ENCODE peak calls at places on chromosomes 11 and 22, in eight cellular contexts. V is nephron progenitor cell, G is RWPE1, Q is MCF 10A, Z is epithelial cell of proximal tubule, C is psoas muscle, W is thoracic aorta, X is fibroblast of the aortic adventitia. J is an unnamed sample.

GRCh38 chr11:17387280-17387679 is 1.2 kb downstream of the KCNJ11 start:
- DNase-seq in V (no peak), G (no peak), Q (no peak), Z (no peak), C (no peak), W (no peak), X (no peak), J (no peak)

GRCh38 chr11:134252539-134253188 is 488 bp downstream of the THYN1 start:
- DNase-seq in V (peak), G (peak), Q (no peak), Z (no peak), C (no peak), W (no peak), X (no peak), J (no peak)

GRCh38 chr11:68658661-68659060 is 25.7 kb upstream of the GAL start:
- DNase-seq in V (no peak), G (no peak), Q (no peak), Z (no peak), C (no peak), W (no peak), X (no peak), J (no peak)

GRCh38 chr11:105046898-105047579 is 1.9 kb upstream of the CARD16 start:
- DNase-seq in V (no peak), G (peak), Q (peak), Z (peak), C (no peak), W (no peak), X (peak), J (no peak)

GRCh38 chr22:46480396-46480795 is 57.0 kb downstream of the CELSR1 start:
- DNase-seq in V (no peak), G (no peak), Q (no peak), Z (no peak), C (no peak), W (no peak), X (no peak), J (no peak)

GRCh38 chr22:46065733-46066454 is 84.4 kb upstream of the PPARA start:
- DNase-seq in V (no peak), G (no peak), Q (peak), Z (no peak), C (no peak), W (no peak), X (peak), J (no peak)

GRCh38 chr11:13772223-13773046 is 104.0 kb downstream of the FAR1 start:
- DNase-seq in V (peak), G (peak), Q (peak), Z (peak), C (no peak), W (no peak), X (peak), J (no peak)

GRCh38 chr22:19822301-19823117 is 32.2 kb downstream of the GNB1L start:
- DNase-seq in V (no peak), G (no peak), Q (no peak), Z (no peak), C (no peak), W (no peak), X (no peak), J (peak)

GRCh38 chr11:76790251-76790650 is 7.1 kb downstream of the TSKU start:
- DNase-seq in V (no peak), G (no peak), Q (no peak), Z (no peak), C (no peak), W (no peak), X (no peak), J (no peak)

GRCh38 chr22:38177926-38178604 is 3.6 kb downstream of the PLA2G6 start:
- DNase-seq in V (no peak), G (no peak), Q (peak), Z (no peak), C (peak), W (no peak), X (peak), J (no peak)

GRCh38 chr11:64185323-64186204 is at the start of gene STIP1:
- DNase-seq in V (peak), G (peak), Q (peak), Z (peak), C (peak), W (peak), X (peak), J (peak)
- TF ChIP-seq CTCF in V (no peak), G (peak), Q (peak), Z (peak), C (peak), W (peak), X (peak), J (no peak)

GRCh38 chr11:123536690-123537437 is 106.8 kb downstream of the GRAMD1B start:
- DNase-seq in V (no peak), G (no peak), Q (no peak), Z (no peak), C (no peak), W (no peak), X (no peak), J (no peak)
- TF ChIP-seq CTCF in V (no peak), G (no peak), Q (no peak), Z (no peak), C (no peak), W (no peak), X (no peak), J (no peak)

GRCh38 chr11:31808721-31809542 is 2.2 kb downstream of the PAX6 start:
- DNase-seq in V (no peak), G (no peak), Q (no peak), Z (no peak), C (no peak), W (no peak), X (no peak), J (no peak)
- TF ChIP-seq CTCF in V (no peak), G (no peak), Q (no peak), Z (no peak), C (no peak), W (no peak), X (no peak), J (no peak)

GRCh38 chr11:1549355-1550330 is 22.4 kb downstream of the DUSP8 start:
- DNase-seq in V (no peak), G (no peak), Q (no peak), Z (no peak), C (no peak), W (no peak), X (no peak), J (no peak)
- TF ChIP-seq CTCF in V (no peak), G (no peak), Q (no peak), Z (no peak), C (no peak), W (no peak), X (no peak), J (no peak)

DNA sequence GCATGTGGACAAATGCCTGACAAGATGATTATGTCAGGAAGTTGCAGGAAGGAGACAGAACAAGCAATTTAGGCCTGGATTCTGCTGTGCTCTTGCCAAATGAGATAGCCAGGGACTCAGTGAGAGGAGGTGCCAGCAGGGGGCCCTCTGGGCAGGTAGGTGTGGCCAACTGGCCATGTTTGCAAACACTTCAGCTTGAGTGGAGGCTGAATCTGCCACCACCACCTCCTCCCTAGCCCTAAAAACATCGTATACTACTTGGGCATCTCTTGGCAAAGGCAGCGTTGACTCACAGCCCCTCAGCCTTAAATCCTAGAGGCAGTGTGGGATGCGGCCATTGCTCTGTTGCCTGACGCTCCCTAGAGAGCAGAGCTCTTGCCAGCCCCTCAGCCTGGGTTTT is 95.1 kb upstream of the PLET1 start:
- DNase-seq in V (peak), G (no peak), Q (peak), Z (no peak), C (no peak), W (no peak), X (peak), J (no peak)
- TF ChIP-seq CTCF in V (peak), G (no peak), Q (no peak), Z (peak), C (no peak), W (no peak), X (peak), J (no peak)